ENCODE peak calls at places on chromosome 16, in four cellular contexts. Y, C, J and D are unnamed samples.
A peak's percentile ranks its signal among the peaks of the same experiment; 100 is the strongest.

GRCh38 chr16:72815348-72816318 is 232.3 kb downstream of the ZFHX3 start:
- DNase-seq in Y (no peak), C (no peak), J (no peak), D (no peak)

GRCh38 chr16:29816694-29817441 is 916 bp downstream of the PAGR1 start:
- DNase-seq in Y (peak; percentile 67), J (no peak), C (no peak), D (peak; percentile 73)

GRCh38 chr16:15434425-15435215 is at the start of gene BMERB1:
- DNase-seq in C (peak; percentile 80), Y (peak; percentile 77), J (peak; percentile 42), D (peak; percentile 37)

GRCh38 chr16:15031596-15031995 is 24.3 kb downstream of the NTAN1 start:
- DNase-seq in J (no peak), C (no peak), Y (no peak), D (peak; percentile 6)

GRCh38 chr16:16045879-16046278 is 96.5 kb downstream of the ABCC1 start:
- DNase-seq in C (no peak), J (no peak), Y (no peak), D (no peak)

GRCh38 chr16:85222151-85222863 is 110.0 kb upstream of the CIBAR2 start:
- DNase-seq in C (no peak), Y (no peak), J (no peak), D (no peak)

GRCh38 chr16:57889522-57889921 is 81.4 kb downstream of the CNGB1 start:
- DNase-seq in C (no peak), Y (no peak), J (no peak), D (no peak)

GRCh38 chr16:67516296-67517177 is 12.1 kb upstream of the RIPOR1 start:
- DNase-seq in C (no peak), J (no peak), Y (peak; percentile 76), D (no peak)

GRCh38 chr16:16096161-16096857 is 127.0 kb downstream of the ABCC6 start:
- DNase-seq in Y (peak; percentile 40), C (no peak), J (peak; percentile 32), D (peak; percentile 39)

GRCh38 chr16:70725024-70725911 is 39.4 kb upstream of the MTSS2 start:
- DNase-seq in Y (no peak), C (no peak), J (peak; percentile 39), D (no peak)

GRCh38 chr16:31350275-31351005 is 4.5 kb upstream of the ITGAX start:
- DNase-seq in C (no peak), J (no peak), Y (no peak), D (no peak)

GRCh38 chr16:88066680-88067529 is 115.7 kb downstream of the BANP start:
- DNase-seq in C (no peak), Y (no peak), J (no peak), D (no peak)

GRCh38 chr16:67040906-67041305 is 12.0 kb downstream of the CBFB start:
- DNase-seq in J (no peak), C (no peak), Y (no peak), D (no peak)

GRCh38 chr16:54936979-54937672 is 6.5 kb downstream of the IRX5 start:
- DNase-seq in Y (peak; percentile 50), C (peak; percentile 83), J (no peak), D (no peak)

GRCh38 chr16:53529529-53529928 is 26.5 kb upstream of the AKTIP start:
- DNase-seq in Y (no peak), C (no peak), J (no peak), D (no peak)

GRCh38 chr16:75322706-75323105 is 71.3 kb upstream of the BCAR1 start:
- DNase-seq in J (no peak), Y (no peak), C (no peak), D (no peak)

GRCh38 chr16:57194512-57194911 is 8.4 kb downstream of the RSPRY1 start:
- DNase-seq in C (no peak), J (no peak), Y (peak; percentile 90), D (no peak)

GRCh38 chr16:6682142-6682811 is 650.4 kb upstream of the RBFOX1 start:
- DNase-seq in Y (peak; percentile 3), C (no peak), J (peak; percentile 9), D (peak; percentile 26)

GRCh38 chr16:51184702-51185433 is 33.8 kb upstream of the SALL1 start:
- DNase-seq in Y (no peak), C (no peak), J (no peak), D (no peak)

GRCh38 chr16:87150359-87151280 is 166.6 kb downstream of the C16orf95 start:
- DNase-seq in Y (no peak), J (no peak), C (no peak), D (no peak)

GRCh38 chr16:19119564-19119963 is 5.8 kb downstream of the ITPRIPL2 start:
- DNase-seq in Y (no peak), C (no peak), J (peak; percentile 14), D (no peak)
- TF ChIP-seq EP300 in Y (no peak), C (no peak), J (no peak), D (no peak)

GRCh38 chr16:64309398-64310110 is 812.3 kb downstream of the CDH11 start:
- DNase-seq in C (no peak), Y (no peak), J (no peak), D (no peak)
- H3K4me1 ChIP-seq in C (no peaks in the 10 kb centered on the region), Y (no peaks in the 10 kb centered on the region), J (no peaks in the 10 kb centered on the region), D (no peaks in the 10 kb centered on the region)

DNA sequence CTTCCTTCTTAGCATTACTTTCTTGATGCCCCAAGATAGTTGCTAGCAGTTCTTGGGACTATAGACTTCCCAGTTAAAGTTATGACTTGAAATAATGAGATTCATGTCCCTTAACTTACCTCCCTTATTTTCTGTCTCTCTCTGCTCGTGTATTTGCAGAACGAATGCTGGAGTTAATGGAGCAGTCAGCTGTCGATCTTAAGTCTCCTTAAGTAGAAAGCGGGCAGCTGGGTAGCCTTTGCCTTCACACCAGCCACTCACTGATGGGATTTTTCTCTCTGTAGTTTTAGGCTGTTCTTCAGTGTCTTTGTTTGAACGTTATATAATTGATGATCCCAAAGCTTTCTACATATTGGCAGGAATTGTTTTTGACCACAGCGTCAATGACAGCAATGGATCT is 24.9 kb upstream of the ABCA3 start:
- DNase-seq in Y (no peak), C (no peak), J (no peak), D (no peak)
- H3K4me3 ChIP-seq in Y (no peak overlapping the region), C (no peak overlapping the region), J (no peak overlapping the region), D (no peak overlapping the region)

GRCh38 chr16:78134944-78135619 is 35.6 kb downstream of the WWOX start:
- DNase-seq in C (no peak), Y (no peak), J (no peak), D (no peak)
- TF ChIP-seq EP300 in C (no peak), Y (no peak), J (no peak), D (no peak)

GRCh38 chr16:9112844-9113186 is 21.4 kb downstream of the HAPSTR1 start:
- DNase-seq in J (no peak), Y (no peak), C (no peak), D (no peak)

GRCh38 chr16:9114842-9115241 is 23.4 kb downstream of the HAPSTR1 start:
- DNase-seq in J (no peak), C (no peak), Y (no peak), D (no peak)

GRCh38 chr16:9113707-9114106 is 22.3 kb downstream of the HAPSTR1 start:
- DNase-seq in Y (no peak), C (no peak), J (no peak), D (no peak)

GRCh38 chr16:9114112-9114511 is 22.7 kb downstream of the HAPSTR1 start:
- DNase-seq in J (no peak), C (no peak), Y (no peak), D (no peak)

GRCh38 chr16:9112166-9112843 is 20.9 kb downstream of the HAPSTR1 start:
- DNase-seq in C (no peak), Y (no peak), J (no peak), D (no peak)
- H3K4me1 ChIP-seq in C (peaks cover 76% of the 10 kb centered on the region), Y (peaks cover 85% of the 10 kb centered on the region), J (peaks cover 92% of the 10 kb centered on the region), D (peaks cover 43% of the 10 kb centered on the region)

DNA sequence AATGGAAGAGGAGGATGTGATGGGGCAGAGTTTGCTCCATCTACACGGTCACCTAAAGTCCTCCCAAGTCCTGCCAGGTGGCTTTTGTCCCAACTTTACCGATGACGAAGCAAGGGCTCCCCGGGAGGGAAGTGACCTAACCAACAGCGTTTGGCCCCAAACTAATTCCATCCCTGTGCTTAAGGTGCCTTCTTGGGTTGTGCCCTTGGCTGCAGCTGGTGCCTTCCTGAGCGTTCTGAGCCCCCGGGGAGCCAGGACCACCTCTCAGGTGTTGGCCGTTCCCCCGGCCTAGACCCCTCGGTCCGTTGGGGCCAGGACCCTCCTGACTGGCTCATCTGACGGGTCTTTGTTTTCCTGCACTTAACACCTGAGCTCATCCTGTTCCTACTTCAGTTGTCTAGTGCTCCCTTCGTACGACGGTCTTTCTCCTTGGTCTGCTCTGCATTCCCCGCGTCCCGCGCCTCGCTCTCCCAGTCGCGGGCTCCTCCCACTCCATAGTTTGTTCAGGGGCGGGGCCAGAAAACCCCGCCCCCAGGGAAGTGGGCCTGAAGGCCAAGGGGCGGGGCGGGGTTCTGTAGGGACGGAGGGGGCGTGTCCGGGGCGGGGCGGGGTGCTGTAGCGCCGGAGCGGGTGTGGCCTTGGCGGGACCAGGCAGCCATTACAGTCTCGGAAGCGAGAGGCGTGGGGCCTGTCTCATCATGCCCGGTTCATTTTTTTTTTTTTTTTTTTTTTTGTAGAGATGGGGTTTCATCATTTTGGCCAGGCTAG is 822 bp upstream of the ZSCAN10 start:
- DNase-seq in C (peak; percentile 96), J (peak; percentile 77), Y (peak; percentile 80), D (peak; percentile 97)
- H3K4me3 ChIP-seq in C (peak overlapping the region; percentile 21), J (peak overlapping the region; percentile 15), Y (peak overlapping the region; percentile 34), D (peak overlapping the region; percentile 7)